ENCODE peak calls at places on chromosomes 2 and 18, in five cellular contexts. One of them, this sample, is unnamed.

GRCh38 chr2:164314148-164314547 is 307.1 kb downstream of the GRB14 start:
- DNase-seq in HFFc6: no peak
- DNase-seq in stimulated activated CD8-positive, alpha-beta memory T cell treated with anti-CD3 and anti-CD28 coated beads, Interleukin-4, amount 100 ng/mL, for 4 hours: no peak
- DNase-seq in GM23248: peak
- DNase-seq in left cardiac atrium: no peak
- DNase-seq in this sample: no peak

GRCh38 chr18:9096698-9097097 is 5.8 kb upstream of the NDUFV2 start:
- DNase-seq in HFFc6: no peak
- DNase-seq in stimulated activated CD8-positive, alpha-beta memory T cell treated with anti-CD3 and anti-CD28 coated beads, Interleukin-4, amount 100 ng/mL, for 4 hours: no peak
- DNase-seq in GM23248: no peak
- DNase-seq in left cardiac atrium: no peak
- DNase-seq in this sample: no peak

GRCh38 chr2:177889812-177890460 is 182.6 kb downstream of the PDE11A start:
- DNase-seq in HFFc6: no peak
- DNase-seq in stimulated activated CD8-positive, alpha-beta memory T cell treated with anti-CD3 and anti-CD28 coated beads, Interleukin-4, amount 100 ng/mL, for 4 hours: no peak
- DNase-seq in GM23248: no peak
- DNase-seq in left cardiac atrium: no peak
- DNase-seq in this sample: no peak

GRCh38 chr2:98148968-98149697 is 62.2 kb downstream of the VWA3B start:
- DNase-seq in HFFc6: peak
- DNase-seq in stimulated activated CD8-positive, alpha-beta memory T cell treated with anti-CD3 and anti-CD28 coated beads, Interleukin-4, amount 100 ng/mL, for 4 hours: no peak
- DNase-seq in GM23248: peak
- DNase-seq in left cardiac atrium: no peak
- DNase-seq in this sample: no peak

GRCh38 chr18:56468379-56468778 is 170.0 kb downstream of the TXNL1 start:
- DNase-seq in HFFc6: no peak
- DNase-seq in stimulated activated CD8-positive, alpha-beta memory T cell treated with anti-CD3 and anti-CD28 coated beads, Interleukin-4, amount 100 ng/mL, for 4 hours: no peak
- DNase-seq in GM23248: no peak
- DNase-seq in left cardiac atrium: no peak
- DNase-seq in this sample: peak

GRCh38 chr2:120846406-120847095 is 110.9 kb downstream of the GLI2 start:
- DNase-seq in HFFc6: no peak
- DNase-seq in stimulated activated CD8-positive, alpha-beta memory T cell treated with anti-CD3 and anti-CD28 coated beads, Interleukin-4, amount 100 ng/mL, for 4 hours: no peak
- DNase-seq in GM23248: no peak
- DNase-seq in left cardiac atrium: no peak
- DNase-seq in this sample: no peak

GRCh38 chr2:1967242-1968210 is 223.2 kb upstream of the PXDN start:
- DNase-seq in HFFc6: no peak
- DNase-seq in stimulated activated CD8-positive, alpha-beta memory T cell treated with anti-CD3 and anti-CD28 coated beads, Interleukin-4, amount 100 ng/mL, for 4 hours: no peak
- DNase-seq in GM23248: no peak
- DNase-seq in left cardiac atrium: no peak
- DNase-seq in this sample: no peak

GRCh38 chr2:18473241-18473841 is 87.1 kb downstream of the RDH14 start:
- DNase-seq in HFFc6: peak
- DNase-seq in stimulated activated CD8-positive, alpha-beta memory T cell treated with anti-CD3 and anti-CD28 coated beads, Interleukin-4, amount 100 ng/mL, for 4 hours: no peak
- DNase-seq in GM23248: peak
- DNase-seq in left cardiac atrium: peak
- DNase-seq in this sample: no peak

GRCh38 chr18:77111449-77112160 is 21.0 kb downstream of the MBP start:
- DNase-seq in HFFc6: no peak
- DNase-seq in stimulated activated CD8-positive, alpha-beta memory T cell treated with anti-CD3 and anti-CD28 coated beads, Interleukin-4, amount 100 ng/mL, for 4 hours: no peak
- DNase-seq in GM23248: no peak
- DNase-seq in left cardiac atrium: no peak
- DNase-seq in this sample: no peak

GRCh38 chr2:222930862-222931261 is 70.0 kb downstream of the ACSL3 start:
- DNase-seq in HFFc6: no peak
- DNase-seq in stimulated activated CD8-positive, alpha-beta memory T cell treated with anti-CD3 and anti-CD28 coated beads, Interleukin-4, amount 100 ng/mL, for 4 hours: no peak
- DNase-seq in GM23248: no peak
- DNase-seq in left cardiac atrium: no peak
- DNase-seq in this sample: no peak

GRCh38 chr2:230713331-230714121 is 884 bp downstream of the CAB39 start:
- DNase-seq in HFFc6: no peak
- DNase-seq in stimulated activated CD8-positive, alpha-beta memory T cell treated with anti-CD3 and anti-CD28 coated beads, Interleukin-4, amount 100 ng/mL, for 4 hours: peak
- DNase-seq in GM23248: peak
- DNase-seq in left cardiac atrium: peak
- DNase-seq in this sample: peak

GRCh38 chr2:1697601-1698000 is 46.7 kb downstream of the PXDN start:
- DNase-seq in HFFc6: no peak
- DNase-seq in stimulated activated CD8-positive, alpha-beta memory T cell treated with anti-CD3 and anti-CD28 coated beads, Interleukin-4, amount 100 ng/mL, for 4 hours: no peak
- DNase-seq in GM23248: no peak
- DNase-seq in left cardiac atrium: no peak
- DNase-seq in this sample: no peak

GRCh38 chr2:23198316-23199114 is 186.5 kb upstream of the KLHL29 start:
- DNase-seq in HFFc6: no peak
- DNase-seq in stimulated activated CD8-positive, alpha-beta memory T cell treated with anti-CD3 and anti-CD28 coated beads, Interleukin-4, amount 100 ng/mL, for 4 hours: no peak
- DNase-seq in GM23248: no peak
- DNase-seq in left cardiac atrium: no peak
- DNase-seq in this sample: no peak

GRCh38 chr2:201696151-201696659 is 2.2 kb downstream of the MPP4 start:
- DNase-seq in HFFc6: peak
- DNase-seq in stimulated activated CD8-positive, alpha-beta memory T cell treated with anti-CD3 and anti-CD28 coated beads, Interleukin-4, amount 100 ng/mL, for 4 hours: no peak
- DNase-seq in GM23248: peak
- DNase-seq in left cardiac atrium: no peak
- DNase-seq in this sample: no peak

GRCh38 chr18:77560334-77560970 is 310.8 kb downstream of the GALR1 start:
- DNase-seq in HFFc6: no peak
- DNase-seq in stimulated activated CD8-positive, alpha-beta memory T cell treated with anti-CD3 and anti-CD28 coated beads, Interleukin-4, amount 100 ng/mL, for 4 hours: no peak
- DNase-seq in GM23248: peak
- DNase-seq in left cardiac atrium: no peak
- DNase-seq in this sample: no peak

GRCh38 chr2:47299555-47299954 is 103.4 kb upstream of the MSH2 start:
- DNase-seq in HFFc6: peak
- DNase-seq in stimulated activated CD8-positive, alpha-beta memory T cell treated with anti-CD3 and anti-CD28 coated beads, Interleukin-4, amount 100 ng/mL, for 4 hours: no peak
- DNase-seq in GM23248: peak
- DNase-seq in left cardiac atrium: no peak
- DNase-seq in this sample: no peak

GRCh38 chr18:47644896-47645295 is 285.6 kb downstream of the SMAD2 start:
- DNase-seq in HFFc6: no peak
- DNase-seq in stimulated activated CD8-positive, alpha-beta memory T cell treated with anti-CD3 and anti-CD28 coated beads, Interleukin-4, amount 100 ng/mL, for 4 hours: no peak
- DNase-seq in GM23248: no peak
- DNase-seq in left cardiac atrium: no peak
- DNase-seq in this sample: no peak

GRCh38 chr18:4017479-4017878 is 437.6 kb downstream of the DLGAP1 start:
- DNase-seq in HFFc6: no peak
- DNase-seq in stimulated activated CD8-positive, alpha-beta memory T cell treated with anti-CD3 and anti-CD28 coated beads, Interleukin-4, amount 100 ng/mL, for 4 hours: no peak
- DNase-seq in GM23248: peak
- DNase-seq in left cardiac atrium: no peak
- DNase-seq in this sample: no peak

GRCh38 chr2:32360416-32360815 is 3.6 kb downstream of the BIRC6 start:
- DNase-seq in HFFc6: peak
- DNase-seq in stimulated activated CD8-positive, alpha-beta memory T cell treated with anti-CD3 and anti-CD28 coated beads, Interleukin-4, amount 100 ng/mL, for 4 hours: no peak
- DNase-seq in GM23248: peak
- DNase-seq in left cardiac atrium: no peak
- DNase-seq in this sample: no peak

GRCh38 chr2:29632018-29632417 is 289.4 kb downstream of the ALK start:
- DNase-seq in HFFc6: peak
- DNase-seq in stimulated activated CD8-positive, alpha-beta memory T cell treated with anti-CD3 and anti-CD28 coated beads, Interleukin-4, amount 100 ng/mL, for 4 hours: no peak
- DNase-seq in GM23248: peak
- DNase-seq in left cardiac atrium: no peak
- DNase-seq in this sample: no peak

GRCh38 chr18:63878343-63878742 is 9.2 kb upstream of the SERPINB2 start:
- DNase-seq in HFFc6: peak
- DNase-seq in stimulated activated CD8-positive, alpha-beta memory T cell treated with anti-CD3 and anti-CD28 coated beads, Interleukin-4, amount 100 ng/mL, for 4 hours: no peak
- DNase-seq in GM23248: peak
- DNase-seq in left cardiac atrium: no peak
- DNase-seq in this sample: no peak

GRCh38 chr2:211396815-211397214 is 840.4 kb downstream of the CPS1 start:
- DNase-seq in HFFc6: no peak
- DNase-seq in stimulated activated CD8-positive, alpha-beta memory T cell treated with anti-CD3 and anti-CD28 coated beads, Interleukin-4, amount 100 ng/mL, for 4 hours: no peak
- DNase-seq in GM23248: no peak
- DNase-seq in left cardiac atrium: no peak
- DNase-seq in this sample: no peak

GRCh38 chr2:200159829-200160781 is 146.4 kb upstream of the SPATS2L start:
- DNase-seq in HFFc6: no peak
- DNase-seq in stimulated activated CD8-positive, alpha-beta memory T cell treated with anti-CD3 and anti-CD28 coated beads, Interleukin-4, amount 100 ng/mL, for 4 hours: no peak
- DNase-seq in GM23248: peak
- DNase-seq in left cardiac atrium: no peak
- DNase-seq in this sample: no peak

GRCh38 chr2:224208443-224208842 is 169.4 kb upstream of the SERPINE2 start:
- DNase-seq in HFFc6: no peak
- DNase-seq in stimulated activated CD8-positive, alpha-beta memory T cell treated with anti-CD3 and anti-CD28 coated beads, Interleukin-4, amount 100 ng/mL, for 4 hours: no peak
- DNase-seq in GM23248: no peak
- DNase-seq in left cardiac atrium: no peak
- DNase-seq in this sample: no peak

GRCh38 chr2:191299866-191300265 is 54.7 kb downstream of the MYO1B start:
- DNase-seq in HFFc6: no peak
- DNase-seq in stimulated activated CD8-positive, alpha-beta memory T cell treated with anti-CD3 and anti-CD28 coated beads, Interleukin-4, amount 100 ng/mL, for 4 hours: no peak
- DNase-seq in GM23248: no peak
- DNase-seq in left cardiac atrium: no peak
- DNase-seq in this sample: no peak

GRCh38 chr2:38125830-38126229 is 49.9 kb upstream of the CYP1B1 start:
- DNase-seq in HFFc6: no peak
- DNase-seq in stimulated activated CD8-positive, alpha-beta memory T cell treated with anti-CD3 and anti-CD28 coated beads, Interleukin-4, amount 100 ng/mL, for 4 hours: no peak
- DNase-seq in GM23248: no peak
- DNase-seq in left cardiac atrium: no peak
- DNase-seq in this sample: no peak

GRCh38 chr2:196274387-196274809 is 103.0 kb upstream of the STK17B start:
- DNase-seq in HFFc6: peak
- DNase-seq in stimulated activated CD8-positive, alpha-beta memory T cell treated with anti-CD3 and anti-CD28 coated beads, Interleukin-4, amount 100 ng/mL, for 4 hours: no peak
- DNase-seq in GM23248: peak
- DNase-seq in left cardiac atrium: no peak
- DNase-seq in this sample: no peak

GRCh38 chr2:196601430-196602306 is 37.8 kb upstream of the CCDC150 start:
- DNase-seq in HFFc6: peak
- DNase-seq in stimulated activated CD8-positive, alpha-beta memory T cell treated with anti-CD3 and anti-CD28 coated beads, Interleukin-4, amount 100 ng/mL, for 4 hours: no peak
- DNase-seq in GM23248: peak
- DNase-seq in left cardiac atrium: peak
- DNase-seq in this sample: no peak

This sample was measured in naive B cell.